ENCODE peak calls at places on chromosomes 6 and 20, in five cellular contexts. L, W, O, C and Y are unnamed samples.

GRCh38 chr6:42572523-42572922 is 8.7 kb downstream of the UBR2 start:
- DNase-seq in W (no peak), C (no peak), O (no peak), L (no peak), Y (peak; percentile 77)

GRCh38 chr20:62804021-62804631 is 509 bp upstream of the OGFR start:
- DNase-seq in O (no peak), W (no peak), L (no peak), C (no peak), Y (no peak)

GRCh38 chr6:144434308-144434990 is 149.3 kb downstream of the UTRN start:
- DNase-seq in L (no peak), W (peak; percentile 88), O (no peak), C (no peak), Y (no peak)

GRCh38 chr6:69026715-69027114 is 391.6 kb downstream of the ADGRB3 start:
- DNase-seq in C (no peak), O (no peak), W (no peak), L (no peak), Y (no peak)

GRCh38 chr20:15642676-15643075 is 930.6 kb downstream of the KIF16B start:
- DNase-seq in O (no peak), W (peak; percentile 46), L (no peak), C (no peak), Y (no peak)

GRCh38 chr6:167824591-167825041 is 2.1 kb upstream of the AFDN start:
- DNase-seq in O (no peak), C (no peak), W (no peak), L (no peak), Y (no peak)

GRCh38 chr6:157570752-157571151 is 189.8 kb downstream of the ZDHHC14 start:
- DNase-seq in C (no peak), L (no peak), W (no peak), O (no peak), Y (peak; percentile 15)

GRCh38 chr6:99011151-99011550 is 63.4 kb upstream of the FBXL4 start:
- DNase-seq in C (no peak), O (no peak), W (no peak), L (no peak), Y (no peak)

GRCh38 chr20:41348430-41349172 is 8.0 kb downstream of the LPIN3 start:
- DNase-seq in W (no peak), O (peak; percentile 49), C (no peak), L (no peak), Y (no peak)

GRCh38 chr6:7190791-7191190 is 83.0 kb downstream of the RREB1 start:
- DNase-seq in O (no peak), C (no peak), L (no peak), W (no peak), Y (no peak)

GRCh38 chr6:165715428-165715827 is 52.4 kb upstream of the PDE10A start:
- DNase-seq in W (no peak), C (no peak), L (no peak), O (no peak), Y (no peak)

GRCh38 chr6:33570806-33571636 is 9.1 kb downstream of the BAK1 start:
- DNase-seq in C (peak; percentile 83), O (peak; percentile 97), W (peak; percentile 88), L (peak; percentile 76), Y (peak; percentile 96)

GRCh38 chr6:71349976-71350615 is 61.5 kb downstream of the OGFRL1 start:
- DNase-seq in O (no peak), L (no peak), C (no peak), W (no peak), Y (no peak)

GRCh38 chr6:165574770-165575549 is 88.1 kb downstream of the PDE10A start:
- DNase-seq in W (no peak), L (no peak), O (no peak), C (no peak), Y (no peak)

GRCh38 chr20:47886454-47887041 is 101.3 kb upstream of the SULF2 start:
- DNase-seq in L (no peak), W (no peak), O (no peak), C (no peak), Y (no peak)

GRCh38 chr6:158703840-158704822 is 54.3 kb downstream of the SYTL3 start:
- DNase-seq in W (peak; percentile 77), C (peak; percentile 72), L (peak; percentile 68), O (peak; percentile 82), Y (peak; percentile 83)

GRCh38 chr20:51692806-51693400 is 75.3 kb downstream of the ATP9A start:
- DNase-seq in C (no peak), L (no peak), W (no peak), O (no peak), Y (no peak)

GRCh38 chr6:148407372-148407771 is 64.7 kb downstream of the SASH1 start:
- DNase-seq in L (no peak), C (no peak), O (no peak), W (peak; percentile 62), Y (no peak)

GRCh38 chr6:143745160-143746133 is 67.7 kb downstream of the PHACTR2 start:
- DNase-seq in C (no peak), L (no peak), W (peak; percentile 93), O (no peak), Y (no peak)

GRCh38 chr20:11585752-11586352 is 331.8 kb upstream of the BTBD3 start:
- DNase-seq in W (no peak), L (no peak), O (no peak), C (no peak), Y (peak; percentile 9)

GRCh38 chr20:62308102-62308822 is 5.5 kb downstream of the ADRM1 start:
- DNase-seq in L (no peak), W (no peak), C (no peak), O (no peak), Y (no peak)

GRCh38 chr6:10307028-10307427 is 107.8 kb downstream of the TFAP2A start:
- DNase-seq in C (no peak), O (no peak), L (no peak), W (no peak), Y (no peak)

GRCh38 chr6:89596056-89596455 is 42.5 kb downstream of the LYRM2 start:
- DNase-seq in O (no peak), W (no peak), L (no peak), C (no peak), Y (no peak)

GRCh38 chr6:135673671-135674309 is 176.2 kb upstream of the AHI1 start:
- DNase-seq in C (no peak), W (no peak), O (no peak), L (no peak), Y (no peak)

GRCh38 chr6:16725145-16725864 is 36.0 kb downstream of the ATXN1 start:
- DNase-seq in L (no peak), W (no peak), O (no peak), C (no peak), Y (no peak)

GRCh38 chr6:149012040-149012545 is 265.3 kb downstream of the UST start:
- DNase-seq in W (peak; percentile 85), O (no peak), L (no peak), C (no peak), Y (no peak)

GRCh38 chr20:64148581-64148980 is 15.7 kb upstream of the MYT1 start:
- DNase-seq in O (no peak), W (no peak), C (no peak), L (no peak), Y (no peak)

GRCh38 chr20:1418335-1418734 is 25.5 kb upstream of the FKBP1A start:
- DNase-seq in O (no peak), W (no peak), C (no peak), L (no peak), Y (no peak)

GRCh38 chr6:40722081-40722480 is 134.9 kb upstream of the LRFN2 start:
- DNase-seq in W (no peak), C (no peak), L (no peak), O (no peak), Y (no peak)

GRCh38 chr6:112360498-112360897 is 13.4 kb downstream of the RFPL4B start:
- DNase-seq in C (no peak), L (no peak), W (no peak), O (no peak), Y (no peak)

GRCh38 chr6:44831002-44831610 is 443.6 kb downstream of the CDC5L start:
- DNase-seq in W (peak; percentile 47), O (no peak), L (no peak), C (no peak), Y (no peak)

GRCh38 chr20:2804921-2805681 is 4.7 kb upstream of the CPXM1 start:
- DNase-seq in W (peak; percentile 40), O (no peak), L (no peak), C (no peak), Y (no peak)